ENCODE peak calls at places on chromosome 9, in seven cellular contexts. E is T1000; H is A549; X is activated naive CD4-positive, alpha-beta T cell treated with anti-CD3 and anti-CD28 coated beads, Interleukin-2, amount 10 ng/mL, durations not matched to agents 7 days and 5 days; G is NCI-H1105; M is caudate nucleus; O is iris pigment epithelial cell. P is an unnamed sample.
A peak's percentile ranks its signal among the peaks of the same experiment; 100 is the strongest.

GRCh38 chr9:24846248-24846912 is 300.7 kb upstream of the IZUMO3 start:
- DNase-seq in E (no peak), H (no peak), X (no peak), G (no peak), M (no peak), O (no peak), P (no peak)

GRCh38 chr9:123020796-123021195 is 12.7 kb upstream of the GPR21 start:
- DNase-seq in E (no peak), H (no peak), X (no peak), G (no peak), M (no peak), O (peak; percentile 8), P (no peak)

GRCh38 chr9:108636023-108636422 is 219.8 kb downstream of the ACTL7B start:
- DNase-seq in E (no peak), H (peak; percentile 5), X (no peak), G (no peak), M (no peak), O (no peak), P (no peak)

GRCh38 chr9:4548796-4549725 is 58.8 kb downstream of the SLC1A1 start:
- DNase-seq in E (no peak), H (peak; percentile 44), X (no peak), G (no peak), M (no peak), O (no peak), P (peak; percentile 43)

GRCh38 chr9:16236326-16236725 is 634.1 kb downstream of the BNC2 start:
- DNase-seq in E (no peak), H (peak; percentile 23), X (no peak), G (no peak), M (no peak), O (peak; percentile 97), P (no peak)

GRCh38 chr9:71271602-71272001 is 150.2 kb upstream of the TRPM3 start:
- DNase-seq in E (no peak), H (no peak), X (no peak), G (peak; percentile 9), M (no peak), O (no peak), P (no peak)

GRCh38 chr9:107907715-107908114 is 418.1 kb upstream of the KLF4 start:
- DNase-seq in E (no peak), H (no peak), X (no peak), G (no peak), M (no peak), O (no peak), P (no peak)

GRCh38 chr9:2677927-2678889 is 39.1 kb upstream of the KCNV2 start:
- DNase-seq in E (no peak), H (no peak), X (no peak), G (no peak), M (no peak), O (no peak), P (no peak)

GRCh38 chr9:77832647-77833046 is 184.5 kb upstream of the GNA14 start:
- DNase-seq in E (no peak), H (no peak), X (no peak), G (no peak), M (no peak), O (no peak), P (no peak)

GRCh38 chr9:137109250-137110146 is 5.0 kb downstream of the DPP7 start:
- DNase-seq in E (no peak), H (no peak), X (no peak), G (no peak), M (no peak), O (no peak), P (no peak)

GRCh38 chr9:1337169-1337568 is 287.0 kb downstream of the DMRT2 start:
- DNase-seq in E (peak; percentile 33), H (peak; percentile 9), X (no peak), G (no peak), M (no peak), O (no peak), P (no peak)

GRCh38 chr9:85740821-85741111 is 988 bp downstream of the AGTPBP1 start:
- DNase-seq in E (no peak), H (no peak), X (no peak), G (no peak), M (no peak), O (peak; percentile 20), P (no peak)

GRCh38 chr9:115036691-115037090 is 81.3 kb downstream of the TNC start:
- DNase-seq in E (no peak), H (no peak), X (no peak), G (no peak), M (no peak), O (no peak), P (no peak)

GRCh38 chr9:125748511-125749099 is 1.4 kb downstream of the PBX3 start:
- DNase-seq in E (no peak), H (no peak), X (peak; percentile 47), G (no peak), M (no peak), O (no peak), P (no peak)

GRCh38 chr9:33229359-33230120 is 10.4 kb upstream of the SPINK4 start:
- DNase-seq in E (no peak), H (peak; percentile 98), X (no peak), G (peak; percentile 90), M (no peak), O (no peak), P (peak; percentile 89)

GRCh38 chr9:104075801-104076753 is 18.0 kb upstream of the SMC2 start:
- DNase-seq in E (peak; percentile 5), H (no peak), X (no peak), G (no peak), M (no peak), O (peak; percentile 94), P (no peak)

GRCh38 chr9:122053056-122053455 is 40.1 kb downstream of the TTLL11 start:
- DNase-seq in E (no peak), H (no peak), X (no peak), G (no peak), M (no peak), O (no peak), P (no peak)

GRCh38 chr9:119003218-119003617 is 366.0 kb downstream of the BRINP1 start:
- DNase-seq in E (no peak), H (no peak), X (no peak), G (no peak), M (no peak), O (peak; percentile 16), P (no peak)

GRCh38 chr9:90124961-90125360 is 517.7 kb downstream of the DIRAS2 start:
- DNase-seq in E (no peak), H (no peak), X (no peak), G (peak; percentile 61), M (no peak), O (no peak), P (no peak)

P was measured in lower lobe of right lung.